ENCODE peak calls at places on chromosomes 13 and 19, in ten cellular contexts. J is nucleus accumbens; H is nephron progenitor cell; Y is stimulated activated CD4-positive, alpha-beta T cell treated with anti-CD3 and anti-CD28 coated beads, Interleukin-2, amount 100 ng/mL, for 24 hours; F is activated CD8-positive, alpha-beta memory T cell treated with anti-CD3 and anti-CD28 coated beads for 1 hour; Z is mammary epithelial cell; R is NCI-H187; I is stimulated activated effector memory CD8-positive, alpha-beta T cell treated with anti-CD3 and anti-CD28 coated beads, Interleukin-12 subunit alpha, Interleukin-12 subunit beta, amount 100 ng/mL, for 72 hours; G is activated T-cell treated with anti-CD3 and anti-CD28 coated beads for 1 hour; D is PC-3. B is an unnamed sample.

GRCh38 chr19:33778089-33778791 is 18.4 kb upstream of the KCTD15 start:
- DNase-seq in J (peak), H (peak), Y (peak), F (peak), Z (peak), R (peak), I (peak), G (peak), D (peak), B (no peak)

GRCh38 chr19:51124216-51124615 is 490 bp upstream of the SIGLEC9 start:
- DNase-seq in J (no peak), H (no peak), Y (no peak), F (no peak), Z (no peak), R (no peak), I (no peak), G (no peak), D (no peak), B (no peak)

GRCh38 chr13:22173605-22174004 is 502.7 kb downstream of the FGF9 start:
- DNase-seq in J (no peak), H (no peak), Y (no peak), F (no peak), Z (no peak), R (no peak), I (no peak), G (no peak), D (peak), B (peak)

GRCh38 chr19:51564791-51565190 is 6.3 kb upstream of the ZNF175 start:
- DNase-seq in J (no peak), H (no peak), Y (no peak), F (no peak), Z (no peak), R (no peak), I (no peak), G (no peak), D (no peak), B (no peak)

GRCh38 chr13:80551650-80552497 is 210.9 kb upstream of the SPRY2 start:
- DNase-seq in J (no peak), H (no peak), Y (no peak), F (no peak), Z (no peak), R (no peak), I (no peak), G (no peak), D (peak), B (no peak)

GRCh38 chr13:98942485-98942884 is 35.4 kb downstream of the DOCK9 start:
- DNase-seq in J (no peak), H (no peak), Y (no peak), F (no peak), Z (peak), R (no peak), I (no peak), G (no peak), D (no peak), B (no peak)

GRCh38 chr19:49847731-49848696 is 2.9 kb upstream of the PTOV1 start:
- DNase-seq in J (no peak), H (no peak), Y (no peak), F (no peak), Z (peak), R (no peak), I (no peak), G (no peak), D (peak), B (peak)

GRCh38 chr19:50790898-50791562 is 815 bp downstream of the ACP4 start:
- DNase-seq in J (no peak), H (no peak), Y (no peak), F (no peak), Z (no peak), R (no peak), I (no peak), G (no peak), D (peak), B (no peak)

GRCh38 chr13:111632906-111633305 is 312.5 kb downstream of the TEX29 start:
- DNase-seq in J (no peak), H (peak), Y (no peak), F (no peak), Z (no peak), R (peak), I (no peak), G (no peak), D (no peak), B (no peak)

GRCh38 chr13:75693227-75693626 is 57.1 kb downstream of the LMO7 start:
- DNase-seq in J (no peak), H (no peak), Y (no peak), F (no peak), Z (no peak), R (no peak), I (no peak), G (no peak), D (no peak), B (no peak)

GRCh38 chr19:40089462-40089861 is 1.3 kb downstream of the ZNF780A start:
- DNase-seq in J (no peak), H (no peak), Y (no peak), F (no peak), Z (peak), R (no peak), I (no peak), G (no peak), D (no peak), B (no peak)

GRCh38 chr19:20259615-20260014 is 92.6 kb downstream of the ZNF486 start:
- DNase-seq in J (no peak), H (no peak), Y (no peak), F (no peak), Z (no peak), R (no peak), I (no peak), G (no peak), D (no peak), B (no peak)

GRCh38 chr19:51325161-51325979 is 13.9 kb downstream of the IGLON5 start:
- DNase-seq in J (no peak), H (no peak), Y (no peak), F (no peak), Z (no peak), R (no peak), I (no peak), G (no peak), D (no peak), B (no peak)

GRCh38 chr13:39510296-39510695 is 92.7 kb downstream of the LHFPL6 start:
- DNase-seq in J (no peak), H (no peak), Y (no peak), F (no peak), Z (peak), R (no peak), I (no peak), G (no peak), D (no peak), B (no peak)

GRCh38 chr13:45138282-45138681 is 18.0 kb downstream of the GTF2F2 start:
- DNase-seq in J (no peak), H (no peak), Y (no peak), F (no peak), Z (no peak), R (no peak), I (no peak), G (no peak), D (no peak), B (no peak)

GRCh38 chr19:46714523-46715106 is 2.3 kb downstream of the PRKD2 start:
- DNase-seq in J (no peak), H (no peak), Y (peak), F (peak), Z (no peak), R (peak), I (peak), G (peak), D (no peak), B (no peak)

GRCh38 chr13:37488682-37489081 is 109.9 kb downstream of the POSTN start:
- DNase-seq in J (no peak), H (no peak), Y (no peak), F (no peak), Z (no peak), R (no peak), I (no peak), G (no peak), D (no peak), B (no peak)

GRCh38 chr19:11240008-11240444 is 607 bp downstream of the ANGPTL8 start:
- DNase-seq in J (no peak), H (no peak), Y (no peak), F (no peak), Z (no peak), R (no peak), I (no peak), G (no peak), D (no peak), B (no peak)

GRCh38 chr19:30116530-30116929 is 174.5 kb downstream of the URI1 start:
- DNase-seq in J (no peak), H (no peak), Y (no peak), F (no peak), Z (no peak), R (no peak), I (no peak), G (no peak), D (no peak), B (no peak)

GRCh38 chr13:74090869-74091605 is 43.2 kb downstream of the KLF12 start:
- DNase-seq in J (no peak), H (no peak), Y (no peak), F (no peak), Z (no peak), R (no peak), I (no peak), G (no peak), D (no peak), B (no peak)

GRCh38 chr19:29568036-29568788 is 37.9 kb upstream of the POP4 start:
- DNase-seq in J (no peak), H (no peak), Y (no peak), F (no peak), Z (no peak), R (no peak), I (no peak), G (no peak), D (no peak), B (no peak)

GRCh38 chr13:30796833-30797601 is 61.7 kb downstream of the ALOX5AP start:
- DNase-seq in J (no peak), H (no peak), Y (peak), F (no peak), Z (peak), R (no peak), I (no peak), G (no peak), D (peak), B (no peak)

GRCh38 chr13:114320065-114320464 is 5.8 kb downstream of the CHAMP1 start:
- DNase-seq in J (no peak), H (no peak), Y (no peak), F (no peak), Z (no peak), R (no peak), I (no peak), G (no peak), D (no peak), B (no peak)

GRCh38 chr19:2962018-2962670 is 15.2 kb upstream of the TLE6 start:
- DNase-seq in J (peak), H (peak), Y (peak), F (no peak), Z (peak), R (peak), I (peak), G (peak), D (peak), B (peak)